ENCODE peak calls at places on chromosomes 2 and 18, in six cellular contexts. W is esophagus squamous epithelium, H is mammary epithelial cell, P is PC-3, I is AG10803, D is heart right ventricle. G is an unnamed sample.

GRCh38 chr18:11587432-11587831 is 22.0 kb upstream of the SLC35G4 start:
- DNase-seq in W (no peak), H (no peak), P (no peak), I (no peak), D (no peak), G (no peak)

GRCh38 chr18:45688834-45689233 is 35.1 kb upstream of the SLC14A1 start:
- DNase-seq in W (no peak), H (no peak), P (no peak), I (no peak), D (no peak), G (no peak)

GRCh38 chr2:215137741-215138340 is 585 bp downstream of the ABCA12 start:
- DNase-seq in W (no peak), H (peak), P (peak), I (peak), D (no peak), G (peak)

GRCh38 chr18:11995445-11996189 is 14.3 kb downstream of the IMPA2 start:
- DNase-seq in W (no peak), H (peak), P (peak), I (peak), D (peak), G (peak)

GRCh38 chr18:6660334-6660733 is 69.2 kb upstream of the ARHGAP28 start:
- DNase-seq in W (no peak), H (no peak), P (no peak), I (no peak), D (no peak), G (no peak)

GRCh38 chr2:11967946-11968465 is 221.6 kb downstream of the LPIN1 start:
- DNase-seq in W (no peak), H (peak), P (no peak), I (peak), D (peak), G (peak)

GRCh38 chr2:84388133-84388532 is 70.9 kb downstream of the SUCLG1 start:
- DNase-seq in W (no peak), H (no peak), P (no peak), I (peak), D (no peak), G (no peak)

GRCh38 chr2:72649810-72650209 is 176.0 kb downstream of the EXOC6B start:
- DNase-seq in W (no peak), H (no peak), P (no peak), I (no peak), D (no peak), G (no peak)

GRCh38 chr2:226048625-226049024 is 649.1 kb downstream of the NYAP2 start:
- DNase-seq in W (no peak), H (peak), P (peak), I (peak), D (no peak), G (peak)

GRCh38 chr18:7979714-7980113 is 412.6 kb downstream of the PTPRM start:
- DNase-seq in W (no peak), H (no peak), P (no peak), I (no peak), D (no peak), G (no peak)

GRCh38 chr18:7982216-7982615 is 415.1 kb downstream of the PTPRM start:
- DNase-seq in W (no peak), H (no peak), P (no peak), I (no peak), D (no peak), G (no peak)

GRCh38 chr18:7978834-7979233 is 411.7 kb downstream of the PTPRM start:
- DNase-seq in W (no peak), H (no peak), P (no peak), I (no peak), D (no peak), G (no peak)

GRCh38 chr18:7980661-7981060 is 413.5 kb downstream of the PTPRM start:
- DNase-seq in W (no peak), H (no peak), P (no peak), I (no peak), D (no peak), G (no peak)

GRCh38 chr18:7980136-7980535 is 413.0 kb downstream of the PTPRM start:
- DNase-seq in W (no peak), H (no peak), P (peak), I (no peak), D (no peak), G (no peak)
- TF ChIP-seq CTCF in W (no peak), H (peak), P (peak), I (no peak), D (no peak), G (no peak)

GRCh38 chr2:64067326-64067725 is 48.1 kb upstream of the VPS54 start:
- DNase-seq in W (no peak), H (no peak), P (no peak), I (no peak), D (no peak), G (no peak)
- TF ChIP-seq CTCF in W (no peak), H (no peak), P (no peak), I (no peak), D (no peak), G (no peak)

DNA sequence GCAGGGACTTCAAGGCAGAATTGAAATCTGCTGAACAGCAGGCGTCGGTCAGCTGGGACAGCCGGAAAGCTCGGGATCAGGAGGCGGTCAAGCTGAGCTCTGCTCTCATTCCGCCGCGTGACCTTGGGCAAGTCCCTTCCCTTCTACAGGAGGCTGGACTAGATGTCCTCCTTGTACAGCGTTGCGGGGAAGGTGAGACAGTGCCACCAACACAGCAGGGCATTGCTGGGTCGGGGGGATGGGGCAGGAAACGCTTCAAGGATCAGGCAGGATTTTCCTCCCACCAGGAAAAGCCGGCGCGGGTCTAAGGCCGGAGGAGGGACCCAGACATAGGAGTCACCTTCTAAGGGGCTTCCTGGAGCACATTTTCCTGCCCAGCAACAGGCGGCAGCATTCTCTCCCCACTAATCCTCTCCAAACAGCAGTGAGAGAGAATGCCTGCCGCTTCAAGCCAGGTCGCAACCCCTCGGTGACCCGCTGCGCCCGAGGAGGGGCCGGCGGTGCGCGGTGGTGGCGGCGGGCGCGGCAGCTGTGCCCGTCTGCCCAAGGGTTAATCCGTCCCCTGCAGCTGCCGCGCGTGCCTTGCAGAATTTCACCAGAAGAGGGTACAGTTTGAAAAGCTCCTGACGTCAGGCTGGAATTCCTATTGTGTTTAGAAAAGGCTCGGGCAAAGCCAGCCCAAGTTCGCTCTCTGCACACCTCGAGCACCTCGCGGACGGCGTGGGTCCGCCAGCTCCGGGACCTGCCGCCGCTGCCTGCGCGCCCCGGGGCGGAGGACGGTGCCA is at the start of gene KCNF1:
- DNase-seq in W (no peak), H (peak), P (peak), I (peak), D (no peak), G (peak)
- TF ChIP-seq CTCF in W (peak), H (peak), P (peak), I (peak), D (peak), G (no peak)

GRCh38 chr2:120958623-120959366 is 223.1 kb downstream of the GLI2 start:
- DNase-seq in W (no peak), H (no peak), P (no peak), I (no peak), D (no peak), G (no peak)
- TF ChIP-seq CTCF in W (no peak), H (no peak), P (peak), I (peak), D (no peak), G (no peak)

DNA sequence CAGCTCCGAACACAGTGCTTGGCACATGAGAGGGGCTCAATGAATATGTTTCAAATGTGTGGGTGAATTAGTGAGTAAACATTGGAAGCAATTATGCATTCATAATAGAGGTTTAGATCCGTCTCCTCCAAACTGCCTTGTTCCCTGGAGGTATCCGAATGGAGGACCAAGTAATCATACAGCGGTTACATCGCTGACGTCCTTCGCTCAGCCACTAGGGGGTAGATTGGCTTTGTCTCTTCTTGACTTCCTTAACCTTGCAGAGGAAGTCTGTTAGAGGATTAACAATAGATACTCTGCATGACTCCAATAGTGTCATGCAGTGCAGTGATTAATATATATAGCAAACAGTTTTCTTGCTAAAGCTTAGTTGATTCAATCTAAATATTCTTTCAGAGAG is 517.0 kb downstream of the PTPRM start:
- DNase-seq in W (no peak), H (peak), P (peak), I (peak), D (peak), G (peak)
- TF ChIP-seq CTCF in W (peak), H (peak), P (peak), I (peak), D (peak), G (peak)

GRCh38 chr2:224884188-224884587 is 158.1 kb downstream of the DOCK10 start:
- DNase-seq in W (no peak), H (peak), P (no peak), I (peak), D (no peak), G (peak)

GRCh38 chr2:224883172-224883516 is 159.1 kb downstream of the DOCK10 start:
- DNase-seq in W (no peak), H (no peak), P (no peak), I (no peak), D (no peak), G (no peak)

GRCh38 chr2:224883700-224884099 is 158.6 kb downstream of the DOCK10 start:
- DNase-seq in W (no peak), H (no peak), P (no peak), I (no peak), D (no peak), G (no peak)

GRCh38 chr2:224882291-224883171 is 159.7 kb downstream of the DOCK10 start:
- DNase-seq in W (no peak), H (peak), P (peak), I (peak), D (no peak), G (peak)

DNA sequence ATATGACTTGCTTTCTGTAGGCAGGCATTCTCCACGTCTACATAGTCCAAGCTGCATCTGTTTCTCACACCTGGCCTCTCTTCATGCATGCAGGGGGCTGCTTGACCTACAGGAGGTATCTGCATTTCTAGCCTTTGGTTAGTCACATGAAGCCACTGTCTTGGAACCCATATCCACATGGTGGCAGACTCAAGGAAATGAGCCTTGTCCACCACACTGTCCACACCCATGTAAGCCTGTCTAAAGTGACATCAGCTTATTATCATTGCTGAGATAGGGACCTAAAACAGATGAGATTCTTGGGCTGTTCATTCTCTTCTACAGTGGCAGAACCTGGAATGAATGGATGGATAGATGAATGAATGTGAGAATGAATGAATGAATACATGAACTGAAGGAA is 160.4 kb downstream of the DOCK10 start:
- DNase-seq in W (no peak), H (no peak), P (no peak), I (no peak), D (no peak), G (no peak)
- TF ChIP-seq CTCF in W (no peak), H (no peak), P (no peak), I (no peak), D (no peak), G (no peak)

DNA sequence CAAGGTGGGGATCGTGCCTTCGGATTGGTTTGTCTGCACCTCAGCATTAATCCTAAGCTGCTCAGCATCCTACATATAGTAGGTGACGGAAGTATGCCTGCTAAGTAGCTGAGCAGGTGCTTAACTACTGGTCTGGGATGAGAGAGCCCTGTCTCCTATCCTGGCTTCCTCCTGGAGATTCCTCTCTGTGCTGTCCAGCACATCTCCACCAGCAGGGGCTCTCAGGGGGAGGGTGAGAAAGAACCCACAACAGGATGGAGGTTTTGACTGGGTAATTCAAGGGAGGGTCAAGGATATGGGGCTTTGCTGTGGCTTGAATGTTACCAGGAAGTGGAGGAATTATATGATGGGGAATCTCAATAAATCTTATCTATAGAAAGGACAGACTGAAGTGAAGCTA is 45.4 kb upstream of the KIF5C start:
- DNase-seq in W (no peak), H (no peak), P (peak), I (no peak), D (no peak), G (no peak)
- TF ChIP-seq CTCF in W (no peak), H (no peak), P (peak), I (no peak), D (no peak), G (no peak)

GRCh38 chr2:181891258-181891965 is at the start of gene ITPRID2:
- DNase-seq in W (peak), H (peak), P (peak), I (peak), D (peak), G (peak)
- TF ChIP-seq CTCF in W (no peak), H (no peak), P (no peak), I (no peak), D (peak), G (peak)

GRCh38 chr2:61421611-61422010 is 49.3 kb downstream of the USP34 start:
- DNase-seq in W (no peak), H (no peak), P (no peak), I (no peak), D (no peak), G (no peak)

GRCh38 chr2:61420986-61421546 is 49.8 kb downstream of the USP34 start:
- DNase-seq in W (no peak), H (no peak), P (no peak), I (no peak), D (no peak), G (no peak)

GRCh38 chr2:61419129-61419528 is 51.8 kb downstream of the USP34 start:
- DNase-seq in W (no peak), H (no peak), P (no peak), I (peak), D (no peak), G (no peak)

GRCh38 chr2:61416871-61417645 is 53.8 kb downstream of the USP34 start:
- DNase-seq in W (no peak), H (no peak), P (no peak), I (no peak), D (no peak), G (no peak)

DNA sequence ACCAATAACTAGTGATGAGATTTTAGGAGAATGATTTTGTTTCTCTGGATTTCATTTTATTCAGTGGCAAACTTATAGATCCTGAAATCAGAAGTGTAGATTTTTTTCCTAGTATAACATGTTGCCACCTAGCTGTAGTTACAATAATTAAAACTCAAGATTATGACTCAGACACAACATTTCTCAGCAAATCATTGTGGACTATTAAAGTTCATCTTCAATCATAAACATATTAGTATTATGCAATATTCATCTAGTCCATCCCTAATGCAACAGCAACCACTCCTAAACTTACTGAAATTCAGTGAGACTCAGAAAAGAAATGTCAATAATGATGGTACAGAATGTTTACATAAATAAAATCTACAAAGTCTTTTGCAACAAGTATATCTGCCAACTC is 51.3 kb downstream of the USP34 start:
- DNase-seq in W (no peak), H (peak), P (no peak), I (no peak), D (no peak), G (no peak)
- TF ChIP-seq CTCF in W (no peak), H (no peak), P (peak), I (no peak), D (no peak), G (no peak)

G was measured in RWPE1.